ENCODE peak calls at places on chromosomes 1 and 21, in seven cellular contexts. Y is lower lobe of right lung, P is dorsolateral prefrontal cortex, Q is GM23248, E is fibroblast of pulmonary artery, O is fibroblast of lung, I is psoas muscle. D is an unnamed sample.

GRCh38 chr1:197519741-197520334 is 251.8 kb downstream of the CRB1 start:
- DNase-seq in Y (no peak), P (no peak), Q (peak), E (peak), O (peak), I (no peak), D (no peak)

GRCh38 chr1:8712413-8713229 is 104.8 kb downstream of the RERE start:
- DNase-seq in Y (no peak), P (no peak), Q (peak), E (peak), O (peak), I (no peak), D (no peak)

GRCh38 chr1:25744140-25744581 is 55.8 kb upstream of the SELENON start:
- DNase-seq in Y (peak), P (no peak), Q (peak), E (peak), O (peak), I (peak), D (peak)

GRCh38 chr1:204260601-204261197 is 46.9 kb upstream of the GOLT1A start:
- DNase-seq in Y (no peak), P (no peak), Q (no peak), E (no peak), O (no peak), I (no peak), D (no peak)

GRCh38 chr1:214967865-214968575 is 114.5 kb upstream of the KCNK2 start:
- DNase-seq in Y (no peak), P (no peak), Q (peak), E (peak), O (peak), I (no peak), D (no peak)

GRCh38 chr1:220338759-220339158 is 66.5 kb upstream of the RAB3GAP2 start:
- DNase-seq in Y (no peak), P (no peak), Q (no peak), E (no peak), O (no peak), I (no peak), D (no peak)

GRCh38 chr1:226697151-226697575 is 41.9 kb downstream of the ITPKB start:
- DNase-seq in Y (no peak), P (no peak), Q (peak), E (peak), O (peak), I (no peak), D (no peak)

GRCh38 chr1:232009741-232010140 is 383.2 kb downstream of the DISC1 start:
- DNase-seq in Y (no peak), P (no peak), Q (no peak), E (no peak), O (no peak), I (no peak), D (no peak)

GRCh38 chr1:229784834-229785233 is 158.8 kb downstream of the URB2 start:
- DNase-seq in Y (no peak), P (no peak), Q (no peak), E (no peak), O (no peak), I (no peak), D (no peak)

GRCh38 chr1:203309115-203309429 is 3.8 kb downstream of the BTG2 start:
- DNase-seq in Y (no peak), P (peak), Q (no peak), E (no peak), O (no peak), I (no peak), D (no peak)

GRCh38 chr1:167593860-167594259 is 36.2 kb upstream of the RCSD1 start:
- DNase-seq in Y (no peak), P (no peak), Q (no peak), E (no peak), O (no peak), I (no peak), D (no peak)

GRCh38 chr1:45848714-45849113 is 45.3 kb downstream of the MAST2 start:
- DNase-seq in Y (no peak), P (no peak), Q (peak), E (no peak), O (peak), I (no peak), D (no peak)
- H3K4me3 ChIP-seq in Y (no peak), P (no peak), Q (no peak), E (no peak), O (no peak), I (no peak), D (no peak)

GRCh38 chr1:106380772-106381171 is 675.7 kb upstream of the PRMT6 start:
- DNase-seq in Y (no peak), P (no peak), Q (no peak), E (no peak), O (no peak), I (no peak), D (no peak)
- H3K4me3 ChIP-seq in Y (no peak), P (no peak), Q (no peak), E (no peak), O (no peak), I (no peak), D (no peak)

DNA sequence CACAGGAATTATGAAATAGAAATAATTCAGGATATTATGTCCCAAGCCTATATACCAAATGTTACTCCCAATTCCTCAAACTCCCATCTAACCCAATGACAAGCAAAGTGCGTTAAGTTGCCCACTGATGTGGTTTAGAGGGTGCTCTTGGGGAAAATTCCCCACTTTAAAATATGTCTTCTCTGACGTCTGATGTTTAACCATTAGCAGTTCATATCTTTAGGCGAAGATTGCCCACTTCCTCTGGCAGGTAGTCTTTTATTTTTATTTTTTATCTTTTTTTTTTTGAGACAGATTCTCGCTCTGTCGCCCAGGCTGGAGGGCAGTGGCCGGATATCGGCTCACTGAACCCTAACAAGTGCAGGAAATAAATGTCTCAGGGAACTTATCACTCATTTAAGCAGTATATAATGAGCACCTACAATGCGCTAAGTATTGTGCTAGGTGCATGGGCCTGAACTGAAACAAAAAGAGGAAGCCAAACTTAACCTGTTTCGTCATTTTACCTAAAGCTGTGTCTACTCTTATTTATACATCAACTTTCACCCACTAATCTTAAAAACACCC is 1.3 kb upstream of the LYST start:
- DNase-seq in Y (no peak), P (no peak), Q (no peak), E (no peak), O (no peak), I (no peak), D (no peak)
- H3K4me3 ChIP-seq in Y (peak), P (peak), Q (peak), E (no peak), O (no peak), I (peak), D (peak)

GRCh38 chr21:20618878-20619277 is 379.3 kb upstream of the NCAM2 start:
- DNase-seq in Y (no peak), P (no peak), Q (no peak), E (no peak), O (no peak), I (no peak), D (no peak)
- H3K4me3 ChIP-seq in Y (no peak), P (no peak), Q (no peak), E (no peak), O (no peak), I (no peak), D (no peak)

DNA sequence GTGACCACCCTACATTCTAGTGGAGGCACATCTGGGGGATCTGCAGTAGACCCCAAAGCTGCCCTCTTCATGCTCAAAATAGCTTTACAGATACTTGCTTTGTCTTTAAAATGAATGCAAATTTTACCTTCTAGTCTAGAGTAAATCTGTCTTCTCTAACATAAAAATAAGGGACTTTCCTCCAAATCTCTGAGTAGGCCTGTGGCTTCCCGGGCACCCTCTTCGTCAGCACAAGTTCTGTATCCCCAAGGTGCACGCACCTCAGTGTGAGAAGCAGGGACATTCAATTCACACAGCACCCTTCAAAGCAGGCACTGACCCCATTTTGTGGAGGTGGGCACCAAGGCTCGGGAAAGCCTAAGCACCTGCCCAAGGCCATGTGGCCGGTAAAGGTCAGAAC is 19.0 kb downstream of the MEF2D start:
- DNase-seq in Y (no peak), P (no peak), Q (no peak), E (no peak), O (no peak), I (no peak), D (no peak)
- H3K4me3 ChIP-seq in Y (no peak), P (no peak), Q (no peak), E (no peak), O (no peak), I (no peak), D (no peak)

DNA sequence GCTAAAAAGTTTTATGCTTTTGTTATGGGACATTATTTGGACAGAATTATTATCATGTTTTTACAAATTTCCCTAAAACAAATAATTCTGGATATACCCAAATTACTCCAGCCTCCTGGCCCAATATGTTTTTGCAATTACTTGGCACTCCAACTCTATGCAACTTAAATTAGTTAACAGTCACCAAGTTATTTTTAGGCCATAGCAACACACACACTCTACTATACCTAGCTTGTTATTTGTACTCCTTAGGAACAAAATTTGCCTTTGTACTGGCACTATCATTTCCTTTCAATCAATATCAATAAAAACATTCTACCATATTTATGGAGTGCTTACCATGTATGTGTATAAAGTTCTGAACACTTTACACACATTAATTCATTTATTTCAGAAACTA is 7.7 kb downstream of the DUSP10 start:
- DNase-seq in Y (no peak), P (no peak), Q (no peak), E (no peak), O (no peak), I (no peak), D (no peak)
- H3K4me3 ChIP-seq in Y (no peak), P (no peak), Q (no peak), E (no peak), O (no peak), I (peak), D (no peak)

GRCh38 chr1:31704261-31705079 is 653 bp upstream of the COL16A1 start:
- DNase-seq in Y (no peak), P (no peak), Q (peak), E (peak), O (peak), I (no peak), D (no peak)

GRCh38 chr1:31700468-31701136 is 3.2 kb downstream of the COL16A1 start:
- DNase-seq in Y (no peak), P (no peak), Q (no peak), E (no peak), O (no peak), I (no peak), D (no peak)

GRCh38 chr1:31701137-31701736 is 2.6 kb downstream of the COL16A1 start:
- DNase-seq in Y (peak), P (peak), Q (peak), E (peak), O (peak), I (peak), D (peak)

GRCh38 chr1:31703431-31704260 is at the start of gene COL16A1:
- DNase-seq in Y (no peak), P (peak), Q (peak), E (peak), O (peak), I (peak), D (peak)

DNA sequence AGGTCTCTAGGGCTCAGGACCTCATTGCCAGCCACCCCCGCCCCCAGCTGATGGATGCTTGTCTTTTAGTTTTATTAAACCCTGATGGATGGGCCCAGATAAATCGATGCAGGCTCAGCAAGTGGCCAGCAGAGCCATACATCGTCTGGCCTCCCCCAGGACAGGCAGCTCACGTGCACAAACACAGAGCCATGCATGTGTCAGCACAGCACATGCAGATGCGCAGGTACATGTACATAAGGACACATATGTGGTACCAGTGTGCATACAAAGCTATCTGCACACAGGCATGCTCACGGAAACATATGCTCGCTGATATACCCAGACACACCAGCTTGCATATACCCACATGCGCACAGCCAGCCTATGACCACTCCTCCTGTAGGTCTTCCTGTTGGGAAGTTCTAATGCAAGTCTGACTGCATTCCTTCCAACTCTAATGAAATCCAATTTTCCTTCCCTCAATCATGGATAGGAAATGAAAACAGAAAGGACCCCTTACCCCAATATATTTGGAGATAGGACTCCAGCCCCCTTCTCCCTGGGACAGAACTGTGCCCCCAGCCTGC is 897 bp downstream of the COL16A1 start:
- DNase-seq in Y (no peak), P (no peak), Q (peak), E (no peak), O (peak), I (no peak), D (no peak)
- H3K4me3 ChIP-seq in Y (peak), P (no peak), Q (peak), E (peak), O (peak), I (peak), D (peak)

GRCh38 chr1:237864338-237865244 is 26.1 kb downstream of the ZP4 start:
- DNase-seq in Y (peak), P (peak), Q (peak), E (peak), O (peak), I (peak), D (peak)
- H3K4me3 ChIP-seq in Y (no peak), P (peak), Q (no peak), E (peak), O (no peak), I (no peak), D (peak)

GRCh38 chr1:6103111-6103853 is 57.6 kb downstream of the KCNAB2 start:
- DNase-seq in Y (peak), P (peak), Q (peak), E (no peak), O (no peak), I (peak), D (no peak)
- H3K4me3 ChIP-seq in Y (no peak), P (no peak), Q (no peak), E (no peak), O (no peak), I (no peak), D (no peak)

DNA sequence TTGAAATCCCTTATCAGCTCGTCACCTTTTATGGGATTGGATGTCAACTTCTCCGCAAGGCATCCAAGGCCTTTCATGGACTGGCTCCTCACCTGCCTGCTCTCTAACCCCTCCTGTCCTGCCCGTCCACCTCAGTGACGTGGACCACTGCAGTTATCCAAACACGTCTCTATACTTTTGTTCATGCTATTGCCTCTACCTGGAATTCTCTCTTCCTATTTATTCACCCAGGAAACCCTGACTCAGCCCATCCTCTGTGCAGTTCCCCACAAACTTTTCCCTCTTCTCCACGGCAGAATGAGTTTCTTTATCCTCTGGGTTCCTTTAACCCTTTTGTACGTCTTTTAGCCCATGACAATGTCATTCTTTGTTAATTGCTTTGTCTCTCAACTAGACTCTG is 5.1 kb upstream of the UTP25 start:
- DNase-seq in Y (no peak), P (no peak), Q (no peak), E (no peak), O (no peak), I (no peak), D (no peak)
- H3K4me3 ChIP-seq in Y (no peak), P (no peak), Q (peak), E (no peak), O (no peak), I (no peak), D (no peak)

D was measured in left ventricle myocardium inferior.